ENCODE peak calls at places on chromosomes 13 and 19, in nine cellular contexts. E, R, C, F, O, D, I, M and G are unnamed samples.

GRCh38 chr13:101453784-101454201 is 1.3 kb downstream of the ITGBL1 start:
- DNase-seq in E (no peak), R (no peak), C (no peak), F (no peak), O (no peak), D (no peak), I (no peak), M (no peak), G (no peak)

GRCh38 chr13:91375119-91375729 is 23.2 kb upstream of the GPC5 start:
- DNase-seq in E (no peak), R (no peak), C (no peak), F (peak), O (no peak), D (no peak), I (no peak), M (no peak), G (no peak)

GRCh38 chr19:44640518-44640917 is 3.2 kb upstream of the PVR start:
- DNase-seq in E (no peak), R (no peak), C (no peak), F (no peak), O (no peak), D (no peak), I (no peak), M (no peak), G (no peak)

GRCh38 chr19:52896431-52897148 is 845 bp downstream of the ZNF320 start:
- DNase-seq in E (no peak), R (no peak), C (peak), F (no peak), O (no peak), D (peak), I (no peak), M (no peak), G (peak)

GRCh38 chr19:1232231-1232637 is 5.6 kb downstream of the CBARP start:
- DNase-seq in E (no peak), R (no peak), C (no peak), F (no peak), O (no peak), D (no peak), I (no peak), M (no peak), G (no peak)

GRCh38 chr13:66886248-66886647 is 343.9 kb downstream of the PCDH9 start:
- DNase-seq in E (no peak), R (no peak), C (no peak), F (no peak), O (no peak), D (no peak), I (peak), M (no peak), G (no peak)

GRCh38 chr19:29277107-29277506 is 64.2 kb upstream of the UQCRFS1 start:
- DNase-seq in E (no peak), R (peak), C (no peak), F (no peak), O (peak), D (no peak), I (no peak), M (peak), G (peak)

GRCh38 chr13:88751994-88752393 is 1080.8 kb downstream of the SLITRK5 start:
- DNase-seq in E (no peak), R (no peak), C (no peak), F (no peak), O (no peak), D (no peak), I (no peak), M (no peak), G (no peak)